ENCODE peak calls at places on chromosomes 16 and 17, in four cellular contexts. One of them, this sample, is unnamed.

GRCh38 chr17:49497147-49498036 is 2.3 kb downstream of the NGFR start:
- DNase-seq in K562: no peak
- DNase-seq in A549: peak; percentile 48
- DNase-seq in H1: no peak
- DNase-seq in this sample: no peak

GRCh38 chr16:84548971-84549844 is 44.7 kb upstream of the MEAK7 start:
- DNase-seq in A549: no peak
- DNase-seq in K562: no peak
- DNase-seq in H1: no peak
- DNase-seq in this sample: no peak

GRCh38 chr16:84800118-84800517 is 19.7 kb upstream of the CRISPLD2 start:
- DNase-seq in H1: no peak
- DNase-seq in A549: no peak
- DNase-seq in K562: no peak
- DNase-seq in this sample: no peak

GRCh38 chr17:73508057-73508930 is 136.0 kb downstream of the SDK2 start:
- DNase-seq in A549: no peak
- DNase-seq in K562: no peak
- DNase-seq in H1: no peak
- DNase-seq in this sample: no peak

GRCh38 chr17:57404073-57404472 is 147.8 kb downstream of the MSI2 start:
- DNase-seq in H1: no peak
- DNase-seq in K562: no peak
- DNase-seq in A549: peak; percentile 28
- DNase-seq in this sample: peak; percentile 35

GRCh38 chr17:54948380-54948779 is 20.1 kb downstream of the COX11 start:
- DNase-seq in A549: no peak
- DNase-seq in K562: peak; percentile 14
- DNase-seq in H1: no peak
- DNase-seq in this sample: peak; percentile 44

GRCh38 chr16:72596373-72596772 is 424.4 kb upstream of the PMFBP1 start:
- DNase-seq in H1: no peak
- DNase-seq in K562: no peak
- DNase-seq in A549: no peak
- DNase-seq in this sample: no peak

GRCh38 chr17:67281736-67282135 is 36.7 kb upstream of the HELZ start:
- DNase-seq in K562: no peak
- DNase-seq in A549: no peak
- DNase-seq in H1: no peak
- DNase-seq in this sample: no peak

GRCh38 chr17:66190738-66191606 is 961 bp downstream of the CEP112 start:
- DNase-seq in H1: no peak
- DNase-seq in K562: no peak
- DNase-seq in A549: peak; percentile 16
- DNase-seq in this sample: peak; percentile 16

GRCh38 chr16:24671455-24671954 is 57.9 kb upstream of the TNRC6A start:
- DNase-seq in A549: no peak
- DNase-seq in K562: no peak
- DNase-seq in H1: no peak
- DNase-seq in this sample: no peak

GRCh38 chr17:39270923-39271322 is 45.2 kb upstream of the STAC2 start:
- DNase-seq in K562: peak; percentile 41
- DNase-seq in A549: no peak
- DNase-seq in H1: no peak
- DNase-seq in this sample: no peak
- TF ChIP-seq PHF8 in K562: no peak
- TF ChIP-seq PHF8 in A549: no peak
- TF ChIP-seq PHF8 in H1: no peak
- TF ChIP-seq PHF8 in this sample: no peak

DNA sequence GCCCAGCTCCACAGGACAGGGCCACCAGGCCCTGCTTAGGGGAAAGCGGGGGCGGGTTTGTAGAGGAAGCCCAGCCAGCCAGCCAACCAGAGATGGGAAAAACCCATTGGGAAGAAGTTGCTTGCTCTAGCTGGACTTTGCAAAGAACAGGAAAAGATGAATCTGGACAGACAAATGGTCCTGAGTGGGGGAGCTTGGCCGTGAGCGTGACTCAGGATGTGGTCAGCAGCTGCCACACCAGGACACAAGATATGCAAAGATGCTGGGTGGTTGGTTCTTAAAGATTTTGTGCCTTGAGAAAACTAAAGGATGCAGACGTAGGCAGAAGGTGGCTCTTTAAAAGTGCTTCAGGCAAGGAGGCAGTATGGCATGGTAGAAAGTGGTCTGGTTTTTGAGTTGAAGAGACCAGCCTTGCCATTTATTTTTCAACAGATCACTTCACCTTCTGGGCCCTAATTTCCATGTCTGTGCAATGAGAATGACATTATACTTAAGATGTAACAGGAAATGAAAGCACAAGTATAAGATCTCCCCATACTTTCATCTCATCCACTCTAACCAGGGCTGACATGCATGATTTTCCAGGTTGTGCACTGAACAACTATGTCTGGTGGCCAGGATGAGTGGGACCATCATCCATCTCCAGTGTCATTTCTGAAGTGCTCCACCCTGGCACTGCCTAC is 27.8 kb upstream of the HEATR6 start:
- DNase-seq in K562: peak; percentile 13
- DNase-seq in A549: no peak
- DNase-seq in H1: no peak
- DNase-seq in this sample: no peak
- TF ChIP-seq PHF8 in K562: no peak
- TF ChIP-seq PHF8 in A549: no peak
- TF ChIP-seq PHF8 in H1: no peak
- TF ChIP-seq PHF8 in this sample: no peak

GRCh38 chr16:75497558-75497957 is 2.3 kb upstream of the CHST6 start:
- DNase-seq in H1: no peak
- DNase-seq in K562: no peak
- DNase-seq in A549: no peak
- DNase-seq in this sample: no peak
- TF ChIP-seq PHF8 in H1: no peak
- TF ChIP-seq PHF8 in K562: no peak
- TF ChIP-seq PHF8 in A549: no peak
- TF ChIP-seq PHF8 in this sample: no peak

GRCh38 chr16:50210266-50211038 is 55.9 kb upstream of the ADCY7 start:
- DNase-seq in A549: peak; percentile 52
- DNase-seq in H1: peak; percentile 38
- DNase-seq in K562: peak; percentile 67
- DNase-seq in this sample: peak; percentile 77

GRCh38 chr16:50216231-50216630 is 50.1 kb upstream of the ADCY7 start:
- DNase-seq in K562: no peak
- DNase-seq in A549: no peak
- DNase-seq in H1: no peak
- DNase-seq in this sample: no peak

GRCh38 chr16:50209548-50210265 is 56.6 kb downstream of the TENT4B start:
- DNase-seq in K562: no peak
- DNase-seq in H1: no peak
- DNase-seq in A549: no peak
- DNase-seq in this sample: no peak

GRCh38 chr16:50215680-50216079 is 50.7 kb upstream of the ADCY7 start:
- DNase-seq in A549: no peak
- DNase-seq in K562: no peak
- DNase-seq in H1: no peak
- DNase-seq in this sample: no peak

DNA sequence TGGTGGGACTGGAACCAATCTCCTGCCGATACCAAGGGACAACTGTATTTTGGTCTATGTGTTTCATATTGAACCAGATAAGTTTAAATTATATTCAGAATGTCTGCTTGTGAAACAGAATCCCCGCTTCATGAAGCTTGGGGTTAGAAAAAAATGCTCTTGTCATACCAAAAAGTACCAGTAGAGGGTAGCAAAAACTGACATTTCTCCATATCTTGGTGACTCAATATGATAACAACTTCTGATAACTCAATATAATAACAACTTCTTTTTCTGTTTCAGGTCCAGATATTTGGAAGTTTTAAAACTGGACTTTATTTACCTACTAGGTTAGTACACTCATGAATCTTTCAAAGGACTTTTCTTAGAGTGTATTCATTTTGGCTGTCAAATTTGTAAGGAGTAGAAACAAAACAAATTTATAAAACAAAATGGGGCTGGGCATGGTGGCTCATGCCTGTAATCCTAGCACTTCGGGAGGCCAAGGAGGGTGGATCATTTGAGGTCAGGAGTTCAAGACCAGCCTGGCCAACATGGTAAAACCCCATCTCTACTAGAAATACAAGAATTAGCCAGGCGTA is 52.3 kb upstream of the ADCY7 start:
- DNase-seq in A549: peak; percentile 52
- DNase-seq in K562: peak; percentile 39
- DNase-seq in H1: no peak
- DNase-seq in this sample: peak; percentile 58
- TF ChIP-seq PHF8 in A549: no peak
- TF ChIP-seq PHF8 in K562: no peak
- TF ChIP-seq PHF8 in H1: no peak
- TF ChIP-seq PHF8 in this sample: no peak

GRCh38 chr16:30033270-30033669 is 2.2 kb upstream of the TLCD3B start:
- DNase-seq in A549: no peak
- DNase-seq in H1: no peak
- DNase-seq in K562: peak; percentile 32
- DNase-seq in this sample: no peak

GRCh38 chr16:30031477-30031918 is 427 bp upstream of the TLCD3B start:
- DNase-seq in H1: no peak
- DNase-seq in K562: no peak
- DNase-seq in A549: no peak
- DNase-seq in this sample: no peak

GRCh38 chr16:30030841-30031413 is at the start of gene TLCD3B:
- DNase-seq in A549: no peak
- DNase-seq in H1: no peak
- DNase-seq in K562: no peak
- DNase-seq in this sample: no peak

GRCh38 chr16:30030011-30030685 is 923 bp downstream of the TLCD3B start:
- DNase-seq in A549: no peak
- DNase-seq in H1: no peak
- DNase-seq in K562: no peak
- DNase-seq in this sample: no peak

GRCh38 chr16:30032083-30032819 is 1.2 kb upstream of the TLCD3B start:
- DNase-seq in K562: peak; percentile 75
- DNase-seq in A549: no peak
- DNase-seq in H1: peak; percentile 51
- DNase-seq in this sample: peak; percentile 82
- TF ChIP-seq PHF8 in K562: no peak
- TF ChIP-seq PHF8 in A549: no peak
- TF ChIP-seq PHF8 in H1: no peak
- TF ChIP-seq PHF8 in this sample: no peak

DNA sequence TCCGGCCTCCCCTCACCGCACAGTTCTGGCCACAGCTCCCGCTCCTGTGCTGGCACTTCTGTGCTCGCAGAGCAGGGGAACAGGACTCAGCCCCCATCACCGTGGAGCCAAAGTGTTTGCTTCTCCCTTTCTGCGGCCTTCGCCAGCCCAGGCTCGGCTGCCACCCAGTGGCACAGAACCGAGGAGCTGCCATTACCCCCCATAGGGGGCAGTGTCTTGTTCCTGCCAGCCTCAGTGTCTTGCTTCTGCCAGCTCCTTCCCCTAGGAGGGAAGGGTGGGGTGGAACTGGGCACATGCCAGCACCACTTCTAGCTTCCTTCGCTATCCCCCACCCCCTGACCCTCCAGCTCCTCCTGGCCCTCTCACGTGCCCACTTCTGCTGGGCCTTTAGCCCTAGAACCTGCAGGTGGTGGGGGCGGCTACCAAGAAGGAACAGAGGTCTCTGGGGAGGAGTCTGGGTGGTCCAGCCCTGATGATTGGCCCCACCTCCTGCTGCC is 645 bp upstream of the ELMO3 start:
- DNase-seq in H1: no peak
- DNase-seq in A549: peak; percentile 93
- DNase-seq in K562: no peak
- DNase-seq in this sample: no peak
- TF ChIP-seq PHF8 in H1: no peak
- TF ChIP-seq PHF8 in A549: no peak
- TF ChIP-seq PHF8 in K562: no peak
- TF ChIP-seq PHF8 in this sample: no peak

GRCh38 chr16:2299121-2299914 is 31.4 kb upstream of the RNPS1 start:
- DNase-seq in K562: no peak
- DNase-seq in H1: no peak
- DNase-seq in A549: no peak
- DNase-seq in this sample: no peak

GRCh38 chr16:2295056-2295798 is 27.3 kb upstream of the RNPS1 start:
- DNase-seq in A549: no peak
- DNase-seq in K562: no peak
- DNase-seq in H1: no peak
- DNase-seq in this sample: no peak

GRCh38 chr16:2297506-2297860 is 29.6 kb upstream of the RNPS1 start:
- DNase-seq in A549: no peak
- DNase-seq in K562: no peak
- DNase-seq in H1: no peak
- DNase-seq in this sample: no peak

GRCh38 chr16:2298621-2299020 is 30.7 kb upstream of the RNPS1 start:
- DNase-seq in A549: no peak
- DNase-seq in H1: no peak
- DNase-seq in K562: no peak
- DNase-seq in this sample: no peak

GRCh38 chr16:2296662-2297505 is 29.0 kb upstream of the RNPS1 start:
- DNase-seq in A549: peak; percentile 22
- DNase-seq in K562: peak; percentile 81
- DNase-seq in H1: peak; percentile 38
- DNase-seq in this sample: peak; percentile 54
- TF ChIP-seq PHF8 in A549: no peak
- TF ChIP-seq PHF8 in K562: no peak
- TF ChIP-seq PHF8 in H1: no peak
- TF ChIP-seq PHF8 in this sample: no peak

GRCh38 chr17:68455756-68456528 is 1.4 kb downstream of the WIPI1 start:
- DNase-seq in A549: no peak
- DNase-seq in K562: no peak
- DNase-seq in H1: no peak
- DNase-seq in this sample: peak; percentile 89
- TF ChIP-seq PHF8 in A549: no peak
- TF ChIP-seq PHF8 in K562: no peak
- TF ChIP-seq PHF8 in H1: no peak
- TF ChIP-seq PHF8 in this sample: no peak

GRCh38 chr16:27639588-27640276 is 89.8 kb downstream of the KATNIP start:
- DNase-seq in H1: no peak
- DNase-seq in A549: peak; percentile 57
- DNase-seq in K562: peak; percentile 70
- DNase-seq in this sample: peak; percentile 58
- TF ChIP-seq PHF8 in H1: no peak
- TF ChIP-seq PHF8 in A549: no peak
- TF ChIP-seq PHF8 in K562: no peak
- TF ChIP-seq PHF8 in this sample: no peak

GRCh38 chr16:49660647-49661046 is 195.3 kb downstream of the ZNF423 start:
- DNase-seq in H1: no peak
- DNase-seq in K562: no peak
- DNase-seq in A549: no peak
- DNase-seq in this sample: no peak

GRCh38 chr16:49663081-49664057 is 192.5 kb downstream of the ZNF423 start:
- DNase-seq in H1: no peak
- DNase-seq in A549: no peak
- DNase-seq in K562: no peak
- DNase-seq in this sample: no peak

GRCh38 chr16:49659356-49659755 is 196.6 kb downstream of the ZNF423 start:
- DNase-seq in K562: no peak
- DNase-seq in H1: no peak
- DNase-seq in A549: no peak
- DNase-seq in this sample: no peak

GRCh38 chr16:49661465-49662187 is 194.3 kb downstream of the ZNF423 start:
- DNase-seq in H1: no peak
- DNase-seq in A549: no peak
- DNase-seq in K562: no peak
- DNase-seq in this sample: no peak

GRCh38 chr16:49664221-49665215 is 191.4 kb downstream of the ZNF423 start:
- DNase-seq in K562: no peak
- DNase-seq in A549: no peak
- DNase-seq in H1: no peak
- DNase-seq in this sample: no peak
- TF ChIP-seq PHF8 in K562: no peak
- TF ChIP-seq PHF8 in A549: no peak
- TF ChIP-seq PHF8 in H1: no peak
- TF ChIP-seq PHF8 in this sample: no peak